ENCODE peak calls at places on chromosomes 2 and 18, in eight cellular contexts. T, Q, G, U, R, N, D and C are unnamed samples. For H3K4me1, the result is how much of the 10 kb centered on the place peaks cover.

GRCh38 chr2:189570565-189570964 is 10.0 kb downstream of the SLC40A1 start:
- DNase-seq in Q (no peak), T (no peak), G (no peak), R (no peak), N (peak), U (peak), D (no peak), C (no peak)

GRCh38 chr18:8730080-8730827 is 24.9 kb downstream of the MTCL1 start:
- DNase-seq in T (peak), U (peak), D (peak), R (peak), Q (peak), G (peak), N (peak), C (peak)

GRCh38 chr2:230224458-230224857 is 1.1 kb upstream of the SP140 start:
- DNase-seq in N (no peak), D (no peak), U (no peak), Q (no peak), G (no peak), R (no peak), T (no peak), C (no peak)

GRCh38 chr2:1286929-1287328 is 126.3 kb upstream of the TPO start:
- DNase-seq in G (no peak), Q (no peak), T (no peak), R (no peak), D (no peak), N (no peak), U (no peak), C (no peak)

GRCh38 chr2:43467889-43468288 is 127.9 kb downstream of the THADA start:
- DNase-seq in T (no peak), R (no peak), Q (no peak), D (no peak), N (peak), G (no peak), U (peak), C (no peak)

GRCh38 chr18:35661483-35662146 is 80.1 kb downstream of the GALNT1 start:
- DNase-seq in R (no peak), T (no peak), Q (no peak), G (no peak), D (no peak), U (peak), N (no peak), C (no peak)

GRCh38 chr2:145324748-145325147 is 804.8 kb upstream of the ZEB2 start:
- DNase-seq in U (no peak), T (no peak), Q (no peak), R (no peak), D (no peak), G (no peak), N (no peak), C (no peak)

GRCh38 chr2:237574894-237575868 is 8.8 kb downstream of the PRLH start:
- DNase-seq in U (no peak), Q (peak), N (no peak), R (no peak), T (no peak), D (peak), G (peak), C (peak)

GRCh38 chr2:218077464-218078216 is 8.6 kb downstream of the RUFY4 start:
- DNase-seq in U (no peak), Q (no peak), R (no peak), G (no peak), D (no peak), N (no peak), T (no peak), C (no peak)

GRCh38 chr2:126652323-126652891 is 3.6 kb upstream of the GYPC start:
- DNase-seq in D (no peak), R (no peak), U (no peak), N (no peak), G (no peak), Q (no peak), T (no peak), C (no peak)

GRCh38 chr2:237616373-237617304 is 10.7 kb upstream of the LRRFIP1 start:
- DNase-seq in D (no peak), N (peak), U (peak), R (no peak), Q (no peak), G (no peak), T (no peak), C (no peak)

DNA sequence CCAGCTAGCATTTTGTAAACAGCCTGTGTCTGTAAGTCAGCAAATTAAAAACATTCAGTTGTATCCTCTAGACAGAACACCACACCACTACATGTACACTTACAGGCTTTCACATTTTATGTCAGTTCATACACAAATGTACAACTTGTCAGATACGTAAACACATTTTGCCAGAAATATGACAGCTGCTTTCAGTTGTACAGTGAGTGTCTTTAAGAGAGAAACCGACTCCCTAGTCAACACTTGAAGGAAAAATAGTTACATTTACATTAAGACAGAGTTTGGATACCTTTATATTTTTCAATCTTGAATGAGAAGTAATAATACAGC is 15.2 kb downstream of the MRPL35 start:
- DNase-seq in N (no peak), D (no peak), T (no peak), Q (no peak), R (no peak), G (no peak), U (no peak), C (no peak)
- H3K27ac ChIP-seq in N (no peak), D (no peak), T (peak), Q (peak), R (no peak), G (peak), U (no peak), C (no peak)

DNA sequence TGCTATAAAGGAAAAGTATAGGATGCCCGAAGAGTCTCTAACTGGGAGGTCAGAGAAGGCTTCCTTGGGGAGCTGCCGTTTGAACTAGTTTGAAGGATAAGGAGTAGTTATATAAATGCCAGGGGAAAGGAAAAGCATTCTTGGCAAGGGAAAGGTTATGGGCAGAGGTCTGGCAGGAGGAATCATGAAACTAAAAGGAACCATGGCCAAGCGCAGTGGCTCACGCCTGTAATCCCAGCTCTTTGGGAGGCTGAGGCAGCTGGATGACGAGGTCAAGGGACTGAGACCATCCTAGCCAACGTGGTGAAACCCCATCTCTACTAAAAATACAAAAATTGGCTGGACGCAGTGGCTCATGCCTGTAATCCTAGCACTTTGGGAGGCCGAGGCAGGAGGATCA is 100.6 kb upstream of the MSH2 start:
- DNase-seq in D (no peak), Q (no peak), G (no peak), T (no peak), N (no peak), U (no peak), R (no peak), C (no peak)
- H3K4me1 ChIP-seq in D (under half), Q (under half), G (under half), T (under half), N (under half), U (under half), R (half or more), C (under half)

GRCh38 chr2:37670378-37671012 is 947 bp downstream of the CDC42EP3 start:
- DNase-seq in D (no peak), N (no peak), R (no peak), U (peak), T (no peak), G (peak), Q (no peak), C (no peak)
- H3K27ac ChIP-seq in D (peak), N (peak), R (peak), U (peak), T (peak), G (peak), Q (peak), C (peak)

DNA sequence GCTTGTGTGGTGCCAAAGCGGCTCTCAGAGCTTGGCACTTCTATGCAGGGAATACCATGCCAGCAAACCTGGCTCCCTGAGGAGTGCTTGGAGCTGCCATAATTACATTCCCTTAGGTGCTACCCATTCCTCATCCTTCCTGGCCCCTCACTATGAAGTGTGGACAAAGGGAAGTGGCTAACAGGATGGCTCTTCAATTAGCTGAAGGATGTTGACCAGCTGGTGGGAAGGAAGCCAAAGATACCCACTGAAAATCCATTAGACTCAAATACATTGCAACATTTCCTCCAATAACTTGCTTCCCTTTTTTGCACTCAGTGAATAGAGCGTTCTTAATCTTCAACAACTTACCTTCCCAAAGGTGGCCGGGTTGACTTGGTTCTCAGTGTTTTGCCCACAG is 8.5 kb downstream of the RFX8 start:
- DNase-seq in D (no peak), T (no peak), Q (no peak), G (no peak), U (peak), N (no peak), R (no peak), C (no peak)
- H3K4me1 ChIP-seq in D (under half), T (under half), Q (under half), G (under half), U (under half), N (under half), R (under half), C (under half)

GRCh38 chr18:46261799-46262198 is 157.6 kb downstream of the HAUS1 start:
- DNase-seq in D (no peak), R (no peak), U (no peak), T (no peak), N (peak), G (no peak), Q (no peak), C (no peak)

GRCh38 chr18:46268662-46269061 is 164.5 kb downstream of the HAUS1 start:
- DNase-seq in Q (peak), D (no peak), T (no peak), R (no peak), U (no peak), N (no peak), G (no peak), C (no peak)

GRCh38 chr18:46262856-46263255 is 158.7 kb downstream of the HAUS1 start:
- DNase-seq in D (no peak), Q (no peak), N (no peak), R (no peak), U (no peak), T (no peak), G (no peak), C (no peak)

GRCh38 chr18:46264255-46264654 is 160.1 kb downstream of the HAUS1 start:
- DNase-seq in Q (no peak), G (no peak), D (no peak), R (peak), T (no peak), N (no peak), U (peak), C (no peak)

GRCh38 chr18:46265190-46266156 is 161.3 kb downstream of the HAUS1 start:
- DNase-seq in U (no peak), D (no peak), N (no peak), G (no peak), Q (no peak), R (no peak), T (no peak), C (no peak)
- H3K27ac ChIP-seq in U (no peak), D (no peak), N (no peak), G (no peak), Q (no peak), R (no peak), T (no peak), C (no peak)

GRCh38 chr2:98727758-98728718 is 2.9 kb downstream of the MGAT4A start:
- DNase-seq in Q (no peak), D (no peak), U (peak), N (no peak), R (no peak), G (no peak), T (no peak), C (peak)
- H3K4me1 ChIP-seq in Q (under half), D (under half), U (half or more), N (under half), R (under half), G (under half), T (under half), C (under half)